ENCODE peak calls at places on chromosomes 2 and 18, in six cellular contexts. A, J, H, Y, W and I are unnamed samples.

GRCh38 chr2:240467659-240468299 is 32.3 kb downstream of the GPC1 start:
- DNase-seq in Y (peak; percentile 36), A (no peak), W (no peak), J (no peak), H (no peak), I (no peak)

GRCh38 chr2:188785515-188785914 is 188.7 kb upstream of the COL3A1 start:
- DNase-seq in H (no peak), A (no peak), J (no peak), Y (no peak), W (no peak), I (no peak)

GRCh38 chr2:216057688-216058193 is 23.9 kb downstream of the PECR start:
- DNase-seq in W (peak; percentile 30), Y (peak; percentile 84), J (peak; percentile 75), H (peak; percentile 55), A (peak; percentile 33), I (no peak)

GRCh38 chr2:219082332-219082958 is 21.7 kb upstream of the IHH start:
- DNase-seq in J (no peak), Y (no peak), W (no peak), H (peak; percentile 49), A (no peak), I (no peak)

GRCh38 chr18:2448565-2449151 is 122.6 kb downstream of the METTL4 start:
- DNase-seq in A (no peak), H (no peak), Y (no peak), W (no peak), J (no peak), I (no peak)

GRCh38 chr2:199456383-199457146 is 1.2 kb downstream of the SATB2 start:
- DNase-seq in A (no peak), W (no peak), Y (no peak), J (no peak), H (no peak), I (no peak)

GRCh38 chr2:28736034-28736433 is 15.6 kb upstream of the PPP1CB start:
- DNase-seq in W (no peak), Y (no peak), H (peak; percentile 68), J (no peak), A (no peak), I (no peak)

GRCh38 chr2:26584656-26585055 is 56.5 kb downstream of the CIB4 start:
- DNase-seq in J (no peak), W (no peak), H (no peak), Y (no peak), A (no peak), I (no peak)

GRCh38 chr2:122205637-122206036 is 450.2 kb downstream of the TSN start:
- DNase-seq in W (no peak), Y (no peak), A (no peak), J (no peak), H (no peak), I (no peak)

GRCh38 chr2:14427982-14428567 is 204.4 kb upstream of the LRATD1 start:
- DNase-seq in J (no peak), A (no peak), H (no peak), Y (no peak), W (no peak), I (no peak)

GRCh38 chr2:28424799-28425492 is 32.3 kb downstream of the FOSL2 start:
- DNase-seq in A (no peak), J (no peak), H (no peak), Y (peak; percentile 70), W (no peak), I (no peak)

GRCh38 chr18:79299711-79300110 is 96.0 kb upstream of the NFATC1 start:
- DNase-seq in H (no peak), Y (no peak), J (no peak), A (no peak), W (no peak), I (no peak)

GRCh38 chr2:230650585-230651137 is 62.0 kb upstream of the CAB39 start:
- DNase-seq in A (no peak), W (no peak), H (no peak), Y (no peak), J (no peak), I (peak; percentile 56)